ENCODE peak calls at places on chromosome 20, in four cellular contexts. V, O, Q and C are unnamed samples. For H3K9me3, the result is how much of the 10 kb centered on the place peaks cover.

GRCh38 chr20:16922834-16923233 is 174.7 kb downstream of the OTOR start:
- DNase-seq in Q (no peak), O (no peak), V (no peak), C (no peak)

GRCh38 chr20:34637245-34638185 is 39.4 kb downstream of the PIGU start:
- DNase-seq in Q (no peak), O (no peak), V (peak), C (no peak)

GRCh38 chr20:16821211-16822089 is 73.3 kb downstream of the OTOR start:
- DNase-seq in O (no peak), Q (peak), V (peak), C (peak)

GRCh38 chr20:14826926-14827325 is 489.5 kb upstream of the FLRT3 start:
- DNase-seq in V (no peak), Q (no peak), O (no peak), C (no peak)

GRCh38 chr20:63431944-63432343 is 40.5 kb downstream of the KCNQ2 start:
- DNase-seq in O (no peak), Q (no peak), V (no peak), C (no peak)

GRCh38 chr20:25580711-25581110 is 4.6 kb downstream of the NINL start:
- DNase-seq in Q (no peak), O (no peak), V (no peak), C (no peak)

GRCh38 chr20:58048096-58048702 is 180.3 kb downstream of the ANKRD60 start:
- DNase-seq in Q (no peak), O (no peak), V (peak), C (peak)

GRCh38 chr20:48283470-48284110 is 498.3 kb upstream of the SULF2 start:
- DNase-seq in O (no peak), V (peak), Q (no peak), C (no peak)

GRCh38 chr20:17961600-17961965 is 7.0 kb downstream of the SNX5 start:
- DNase-seq in O (no peak), Q (no peak), V (no peak), C (no peak)

GRCh38 chr20:43722153-43722505 is 4.7 kb downstream of the GTSF1L start:
- DNase-seq in V (no peak), Q (no peak), O (no peak), C (no peak)

GRCh38 chr20:39661833-39662232 is 699.7 kb downstream of the DHX35 start:
- DNase-seq in V (no peak), O (no peak), Q (no peak), C (no peak)

GRCh38 chr20:59495894-59496510 is 108.3 kb upstream of the PHACTR3 start:
- DNase-seq in Q (peak), V (peak), O (no peak), C (peak)

GRCh38 chr20:62566771-62567170 is 75.5 kb upstream of the SLCO4A1 start:
- DNase-seq in O (no peak), Q (no peak), V (no peak), C (no peak)

GRCh38 chr20:43959079-43959919 is 44.6 kb downstream of the TOX2 start:
- DNase-seq in O (no peak), V (peak), Q (no peak), C (no peak)

GRCh38 chr20:15257071-15257470 is 919.7 kb upstream of the FLRT3 start:
- DNase-seq in O (no peak), V (no peak), Q (no peak), C (no peak)

GRCh38 chr20:822651-823325 is 10.7 kb upstream of the FAM110A start:
- DNase-seq in V (no peak), O (no peak), Q (no peak), C (no peak)

DNA sequence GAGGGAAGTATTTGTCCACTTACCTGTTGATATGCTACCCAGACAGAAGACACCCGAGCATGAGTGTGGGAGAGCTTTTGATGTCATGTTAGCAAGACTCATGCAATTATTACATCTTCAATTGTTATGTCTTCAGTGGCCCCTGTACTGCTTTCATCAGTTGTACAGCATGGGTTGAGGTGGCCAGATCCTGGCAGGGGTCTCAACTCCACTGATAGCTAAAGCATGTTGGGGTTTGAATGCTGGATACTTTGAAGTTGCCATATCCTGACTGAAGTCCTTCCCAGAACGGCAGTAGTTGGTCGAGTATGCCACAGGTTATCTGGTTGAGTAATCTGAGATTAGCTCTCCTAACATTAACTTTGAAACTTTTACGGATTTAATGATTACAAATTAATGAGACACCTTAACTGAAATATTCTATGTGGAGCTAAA is 46.7 kb downstream of the LRRN4 start:
- DNase-seq in O (no peak), Q (no peak), V (peak), C (no peak)
- H3K4me3 ChIP-seq in O (peak), Q (peak), V (peak), C (peak)

GRCh38 chr20:2210646-2211556 is 84.9 kb upstream of the TGM3 start:
- DNase-seq in Q (no peak), O (no peak), V (no peak), C (no peak)
- TF ChIP-seq SUZ12 in Q (no peak), O (no peak), V (no peak), C (no peak)

DNA sequence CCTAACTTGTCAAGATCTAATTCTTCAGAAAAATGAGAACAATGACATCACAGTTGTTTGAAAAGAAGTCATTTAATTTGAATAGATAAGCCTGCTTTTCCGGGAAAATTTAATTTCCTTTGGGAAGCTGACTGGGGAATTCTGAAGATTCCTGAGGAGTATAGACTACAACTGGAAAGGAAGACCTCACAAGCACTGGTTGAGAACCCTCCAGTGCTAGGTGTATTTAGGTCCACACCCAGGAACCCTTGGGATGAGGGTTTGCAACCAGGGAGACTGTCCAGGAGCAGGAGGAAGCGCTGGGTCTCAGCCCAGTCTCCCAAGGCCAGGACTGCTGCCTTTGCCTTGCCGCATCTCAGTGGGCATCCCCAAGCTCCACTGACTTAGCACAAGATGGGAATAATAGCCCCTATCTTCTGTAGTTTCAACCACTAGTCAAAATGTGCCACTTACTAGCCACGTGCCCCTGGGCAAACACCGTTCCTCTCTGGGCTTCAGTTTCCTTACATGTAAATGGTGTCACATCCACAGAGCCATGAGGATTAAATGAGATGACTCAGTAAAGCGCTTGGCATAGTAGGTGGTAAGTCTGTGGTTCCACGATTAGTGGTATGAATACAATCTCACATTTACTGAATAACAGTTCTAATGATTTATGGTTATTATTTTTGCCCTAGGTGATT is 6.9 kb upstream of the CD93 start:
- DNase-seq in Q (no peak), O (no peak), V (no peak), C (no peak)
- H3K9me3 ChIP-seq in Q (under half), O (under half), V (under half), C (under half)

DNA sequence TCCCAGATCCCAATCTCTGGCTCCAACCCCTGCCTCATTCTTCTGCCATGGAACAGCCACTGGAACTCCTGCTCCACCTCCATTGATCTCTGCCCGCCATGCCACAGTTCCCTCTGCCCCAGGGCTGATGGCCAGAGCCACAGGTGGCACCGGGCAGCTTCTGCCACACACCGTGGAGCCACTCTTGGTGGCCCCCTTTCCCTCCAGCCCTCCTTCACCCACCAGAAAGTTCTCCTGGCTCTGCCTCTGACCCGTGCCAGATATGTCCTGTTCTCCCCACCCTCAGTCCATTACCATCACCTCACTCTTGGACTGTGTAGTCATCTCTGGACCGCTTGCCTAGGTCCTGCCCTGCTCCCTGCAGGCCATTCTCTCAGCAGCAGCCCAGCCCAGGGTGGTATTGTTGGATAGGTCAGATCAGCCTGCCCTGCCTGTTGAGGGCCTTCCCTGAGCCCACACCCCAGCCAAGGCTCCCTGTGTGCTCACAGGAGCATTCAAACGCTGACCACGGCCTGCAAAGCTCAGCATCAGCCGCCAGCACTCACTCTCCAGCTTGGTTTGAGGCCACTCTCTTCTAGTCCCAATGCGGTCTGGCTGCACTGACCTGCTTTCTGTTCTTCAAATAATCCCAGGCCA is 16.8 kb upstream of the SYNDIG1 start:
- DNase-seq in O (no peak), Q (no peak), V (no peak), C (no peak)
- H3K4me3 ChIP-seq in O (no peak), Q (no peak), V (no peak), C (no peak)

DNA sequence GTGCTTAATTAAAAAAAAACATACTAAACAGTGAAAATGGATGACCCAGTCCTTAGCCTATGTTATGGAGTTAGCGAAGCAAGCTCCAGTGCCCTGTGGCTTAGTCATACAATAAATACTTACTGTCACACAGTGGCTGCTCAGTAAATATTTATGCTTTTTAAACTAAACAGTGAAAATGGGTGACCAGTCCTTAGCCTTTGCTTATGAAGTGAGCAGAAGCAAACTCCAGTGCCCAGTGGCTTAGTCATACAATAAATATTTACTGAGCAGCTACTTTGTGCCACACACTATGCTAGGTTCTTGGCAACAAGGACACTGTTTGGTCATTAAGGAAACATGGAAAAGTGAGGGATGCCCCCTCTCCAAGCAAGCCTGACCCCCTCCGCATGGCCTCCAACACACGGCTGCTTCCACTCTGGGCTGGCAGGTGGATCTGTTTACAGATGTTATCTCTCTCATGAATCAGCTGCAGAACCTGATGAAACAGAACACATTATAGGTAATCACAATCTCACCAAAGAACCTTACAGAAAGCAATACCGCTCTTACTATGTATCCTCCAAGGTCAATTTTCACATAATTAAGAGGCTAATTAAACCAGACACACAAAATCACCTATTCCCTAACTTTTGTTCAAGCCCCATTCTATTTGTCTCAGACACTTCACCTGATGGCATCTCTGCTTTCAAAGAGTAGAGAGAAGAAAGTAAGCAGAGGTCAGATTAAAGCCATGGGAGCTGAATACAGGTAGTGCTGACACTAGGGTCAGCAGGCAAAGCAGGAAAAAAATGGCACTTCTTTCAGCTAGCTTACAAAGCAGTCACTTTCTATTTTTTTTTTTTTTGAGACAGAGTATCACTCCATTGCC is 27.3 kb downstream of the CDK5RAP1 start:
- DNase-seq in O (no peak), V (peak), Q (no peak), C (no peak)
- TF ChIP-seq SUZ12 in O (no peak), V (no peak), Q (no peak), C (no peak)